ENCODE peak calls at places on chromosomes 1 and 21, in nine cellular contexts. B is thoracic aorta, C is WTC11, O is esophagus squamous epithelium, U is astrocyte of the spinal cord, K is IMR-90, J is HL-60, M is right atrium auricular region, Z is type B pancreatic cell. S is an unnamed sample.

GRCh38 chr1:36108314-36108713 is 16.7 kb downstream of the COL8A2 start:
- DNase-seq in B (no peak), C (no peak), O (no peak), U (peak; percentile 68), K (no peak), J (no peak), M (no peak), Z (no peak), S (no peak)

GRCh38 chr1:53722025-53722424 is 16.9 kb downstream of the GLIS1 start:
- DNase-seq in B (no peak), C (no peak), O (no peak), U (no peak), K (peak; percentile 48), J (no peak), M (no peak), Z (no peak), S (no peak)

GRCh38 chr1:19813651-19813960 is 1.5 kb downstream of the RNF186 start:
- DNase-seq in B (no peak), C (no peak), O (no peak), U (no peak), K (no peak), J (no peak), M (no peak), Z (no peak), S (no peak)

GRCh38 chr1:217895817-217896216 is 264.7 kb downstream of the SPATA17 start:
- DNase-seq in B (no peak), C (no peak), O (no peak), U (no peak), K (no peak), J (no peak), M (no peak), Z (no peak), S (no peak)

GRCh38 chr21:38819719-38820147 is 14.0 kb downstream of the ETS2 start:
- DNase-seq in B (no peak), C (no peak), O (no peak), U (peak; percentile 61), K (peak; percentile 77), J (no peak), M (no peak), Z (no peak), S (no peak)

GRCh38 chr1:167800241-167800640 is 78.5 kb downstream of the MPZL1 start:
- DNase-seq in B (no peak), C (no peak), O (no peak), U (no peak), K (no peak), J (no peak), M (no peak), Z (no peak), S (no peak)

GRCh38 chr1:221487781-221488520 is 253.9 kb downstream of the DUSP10 start:
- DNase-seq in B (no peak), C (no peak), O (no peak), U (peak; percentile 58), K (peak; percentile 89), J (no peak), M (no peak), Z (no peak), S (no peak)

GRCh38 chr1:17565551-17565971 is 26.1 kb downstream of the ARHGEF10L start:
- DNase-seq in B (no peak), C (peak; percentile 53), O (no peak), U (no peak), K (no peak), J (no peak), M (no peak), Z (no peak), S (no peak)

GRCh38 chr21:25639167-25639921 is at the start of gene JAM2:
- DNase-seq in B (no peak), C (peak; percentile 65), O (no peak), U (peak; percentile 36), K (peak; percentile 29), J (no peak), M (no peak), Z (peak; percentile 71), S (peak; percentile 65)

GRCh38 chr1:40861227-40862003 is 748 bp downstream of the CITED4 start:
- DNase-seq in B (no peak), C (peak; percentile 45), O (no peak), U (peak; percentile 47), K (peak; percentile 48), J (peak; percentile 28), M (no peak), Z (no peak), S (no peak)

GRCh38 chr1:85692730-85693314 is 15.4 kb downstream of the ZNHIT6 start:
- DNase-seq in B (no peak), C (no peak), O (no peak), U (peak; percentile 80), K (peak; percentile 78), J (no peak), M (no peak), Z (no peak), S (no peak)

GRCh38 chr1:213723187-213723586 is 264.6 kb upstream of the PROX1 start:
- DNase-seq in B (no peak), C (no peak), O (no peak), U (no peak), K (no peak), J (no peak), M (no peak), Z (no peak), S (no peak)

GRCh38 chr1:37732111-37732780 is 32.7 kb downstream of the EPHA10 start:
- DNase-seq in B (no peak), C (no peak), O (no peak), U (no peak), K (no peak), J (no peak), M (no peak), Z (no peak), S (no peak)

GRCh38 chr1:37728416-37728815 is 36.1 kb downstream of the CDCA8 start:
- DNase-seq in B (no peak), C (no peak), O (no peak), U (no peak), K (no peak), J (no peak), M (no peak), Z (no peak), S (no peak)

GRCh38 chr1:37734629-37735591 is 30.0 kb downstream of the EPHA10 start:
- DNase-seq in B (no peak), C (peak; percentile 88), O (no peak), U (no peak), K (no peak), J (no peak), M (no peak), Z (no peak), S (no peak)

GRCh38 chr1:37727186-37727585 is 34.9 kb downstream of the CDCA8 start:
- DNase-seq in B (no peak), C (no peak), O (no peak), U (no peak), K (no peak), J (no peak), M (no peak), Z (no peak), S (no peak)

GRCh38 chr1:37731312-37732019 is 33.5 kb downstream of the EPHA10 start:
- DNase-seq in B (no peak), C (no peak), O (no peak), U (no peak), K (no peak), J (no peak), M (no peak), Z (no peak), S (no peak)
- TF ChIP-seq CTCF in B (no peak), C (no peak), O (no peak), U (no peak), K (no peak), J (no peak), M (no peak), Z (no peak), S (no peak)

GRCh38 chr1:2104621-2105427 is 54.6 kb downstream of the PRKCZ start:
- DNase-seq in B (no peak), C (peak; percentile 50), O (no peak), U (no peak), K (peak; percentile 30), J (no peak), M (no peak), Z (no peak), S (no peak)
- TF ChIP-seq CTCF in B (no peak), C (no peak), O (no peak), U (peak; percentile 3), K (no peak), J (no peak), M (no peak), Z (peak; percentile 27), S (no peak)

DNA sequence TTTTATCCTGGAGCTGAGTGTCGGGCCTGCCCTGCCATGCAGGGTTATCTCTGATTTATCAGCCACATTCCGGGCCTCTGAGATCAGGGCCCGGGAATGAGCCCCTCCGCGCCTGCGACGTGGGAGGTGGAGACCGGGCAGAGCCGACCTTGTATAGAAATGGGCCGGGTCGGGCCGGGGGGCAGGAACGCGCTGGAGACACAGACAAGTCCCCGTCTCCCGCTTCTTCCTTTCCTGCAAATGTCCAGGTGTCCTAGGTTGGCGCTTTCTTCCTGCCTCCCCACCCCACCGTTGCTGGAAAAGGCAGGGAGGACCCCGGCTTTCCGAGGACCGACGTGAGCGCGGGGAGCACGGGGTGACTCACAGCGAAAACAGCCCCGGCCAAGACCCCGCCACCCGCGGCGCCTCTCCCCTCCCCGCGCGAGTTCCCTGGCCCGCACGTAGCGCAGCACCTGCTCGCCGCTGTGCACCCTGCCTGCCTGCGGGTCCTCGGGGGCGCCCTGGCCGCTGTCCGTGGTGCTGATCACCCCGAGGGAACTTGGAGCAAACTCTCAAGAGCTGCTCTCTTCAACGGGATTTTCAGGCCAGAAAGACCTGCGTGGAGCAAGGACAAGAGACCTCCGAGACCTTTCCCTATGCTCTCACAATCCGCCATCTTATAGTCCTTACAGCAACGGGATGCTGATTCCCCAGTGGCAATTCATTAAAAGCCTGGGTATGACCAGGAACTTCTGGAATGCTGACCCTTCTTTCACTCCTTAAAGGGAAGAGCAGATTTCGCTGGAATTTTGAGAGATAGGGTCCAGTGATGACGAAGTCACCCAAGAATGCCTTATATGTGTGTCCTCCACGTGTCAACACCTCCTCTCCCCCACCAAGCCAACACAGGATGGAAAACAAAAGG is 475 bp upstream of the NPPB start:
- DNase-seq in B (no peak), C (peak; percentile 92), O (no peak), U (peak; percentile 65), K (peak; percentile 49), J (peak; percentile 52), M (no peak), Z (peak; percentile 88), S (peak; percentile 95)
- TF ChIP-seq CTCF in B (peak; percentile 29), C (no peak), O (no peak), U (peak; percentile 29), K (peak; percentile 29), J (no peak), M (no peak), Z (peak; percentile 63), S (peak; percentile 15)

DNA sequence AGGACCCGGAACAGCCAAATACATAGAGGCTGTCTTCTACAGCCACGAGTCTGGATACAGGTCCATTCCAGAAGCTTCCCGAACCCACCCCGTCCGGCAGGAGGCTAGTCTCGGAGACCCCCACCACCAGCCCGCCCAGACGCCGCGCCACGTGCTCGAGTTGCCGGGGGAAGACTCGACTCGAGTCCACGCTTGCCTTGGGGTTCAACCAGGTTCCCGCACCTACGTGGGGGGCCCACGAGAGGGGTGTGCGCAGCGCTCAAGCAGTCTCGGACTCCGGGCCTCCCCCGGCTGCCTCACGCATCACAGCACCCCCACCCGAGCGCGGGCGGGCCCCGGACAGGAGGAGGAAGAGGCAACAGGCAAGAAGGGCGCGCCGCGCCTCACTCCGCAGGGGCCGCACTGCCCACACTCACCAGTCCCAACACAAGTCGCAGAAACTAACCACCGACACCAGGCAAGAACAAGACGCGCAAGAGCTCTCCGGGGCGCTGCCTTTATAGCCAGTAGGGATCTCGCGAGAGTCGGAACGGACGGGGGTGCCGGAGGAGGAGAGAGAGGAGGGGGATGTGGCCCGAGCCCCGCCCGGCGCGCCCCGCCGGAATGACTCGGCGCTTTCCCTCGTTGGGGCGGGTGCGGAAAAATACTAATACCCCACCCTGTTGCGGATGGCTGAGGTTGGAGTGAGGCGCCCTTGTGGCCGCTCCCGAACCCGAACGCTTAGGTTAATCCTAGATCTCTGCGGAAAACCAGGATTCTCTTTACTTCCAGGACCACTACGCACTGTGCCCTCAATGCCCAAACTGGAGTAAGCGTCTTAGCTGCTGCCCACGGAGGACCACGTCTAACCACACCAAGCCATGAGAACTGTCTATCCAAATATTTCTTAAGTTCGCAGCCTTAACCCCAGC is at the start of gene PRDX1:
- DNase-seq in B (peak; percentile 87), C (peak; percentile 98), O (peak; percentile 77), U (peak; percentile 96), K (peak; percentile 94), J (peak; percentile 96), M (peak; percentile 99), Z (peak; percentile 99), S (peak; percentile 92)
- TF ChIP-seq CTCF in B (no peak), C (no peak), O (no peak), U (peak; percentile 2), K (peak; percentile 14), J (no peak), M (peak; percentile 26), Z (no peak), S (no peak)